ENCODE peak calls at places on chromosomes 16 and 17, in eight cellular contexts. One of them, this sample, is unnamed.

GRCh38 chr17:77594416-77595209 is 363.9 kb upstream of the TNRC6C start:
- DNase-seq in H9: peak
- DNase-seq in endothelial cell: no peak
- DNase-seq in choroid plexus epithelial cell: no peak
- DNase-seq in stomach: no peak
- DNase-seq in ovary: no peak
- DNase-seq in fibroblast of lung: no peak
- DNase-seq in uterus: no peak
- DNase-seq in this sample: no peak

GRCh38 chr16:85270365-85270764 is 158.1 kb upstream of the CIBAR2 start:
- DNase-seq in ovary: no peak
- DNase-seq in stomach: no peak
- DNase-seq in choroid plexus epithelial cell: no peak
- DNase-seq in uterus: no peak
- DNase-seq in endothelial cell: no peak
- DNase-seq in fibroblast of lung: no peak
- DNase-seq in H9: no peak
- DNase-seq in this sample: no peak

GRCh38 chr17:13114601-13115024 is 96.8 kb upstream of the ELAC2 start:
- DNase-seq in choroid plexus epithelial cell: peak
- DNase-seq in fibroblast of lung: peak
- DNase-seq in uterus: no peak
- DNase-seq in ovary: peak
- DNase-seq in stomach: peak
- DNase-seq in H9: peak
- DNase-seq in endothelial cell: peak
- DNase-seq in this sample: no peak

GRCh38 chr17:81251091-81251942 is 12.2 kb downstream of the NDUFAF8 start:
- DNase-seq in ovary: no peak
- DNase-seq in H9: no peak
- DNase-seq in choroid plexus epithelial cell: no peak
- DNase-seq in fibroblast of lung: no peak
- DNase-seq in stomach: no peak
- DNase-seq in endothelial cell: no peak
- DNase-seq in uterus: no peak
- DNase-seq in this sample: no peak

GRCh38 chr17:45147102-45147580 is 1.1 kb upstream of the HEXIM1 start:
- DNase-seq in stomach: peak
- DNase-seq in choroid plexus epithelial cell: no peak
- DNase-seq in endothelial cell: no peak
- DNase-seq in ovary: peak
- DNase-seq in H9: no peak
- DNase-seq in fibroblast of lung: no peak
- DNase-seq in uterus: no peak
- DNase-seq in this sample: no peak

GRCh38 chr17:80980397-80981061 is 11.1 kb upstream of the CHMP6 start:
- DNase-seq in H9: no peak
- DNase-seq in stomach: no peak
- DNase-seq in uterus: no peak
- DNase-seq in endothelial cell: no peak
- DNase-seq in fibroblast of lung: peak
- DNase-seq in choroid plexus epithelial cell: no peak
- DNase-seq in ovary: no peak
- DNase-seq in this sample: peak

GRCh38 chr17:27256225-27257030 is 37.5 kb upstream of the WSB1 start:
- DNase-seq in endothelial cell: no peak
- DNase-seq in fibroblast of lung: peak
- DNase-seq in ovary: no peak
- DNase-seq in H9: no peak
- DNase-seq in stomach: no peak
- DNase-seq in choroid plexus epithelial cell: peak
- DNase-seq in uterus: no peak
- DNase-seq in this sample: no peak

GRCh38 chr16:64339052-64339770 is 782.7 kb downstream of the CDH11 start:
- DNase-seq in uterus: no peak
- DNase-seq in ovary: no peak
- DNase-seq in stomach: no peak
- DNase-seq in fibroblast of lung: peak
- DNase-seq in choroid plexus epithelial cell: no peak
- DNase-seq in endothelial cell: no peak
- DNase-seq in H9: no peak
- DNase-seq in this sample: no peak

GRCh38 chr17:45262516-45263476 is 902 bp upstream of the SPATA32 start:
- DNase-seq in endothelial cell: no peak
- DNase-seq in stomach: no peak
- DNase-seq in H9: peak
- DNase-seq in ovary: peak
- DNase-seq in fibroblast of lung: peak
- DNase-seq in choroid plexus epithelial cell: peak
- DNase-seq in uterus: no peak
- DNase-seq in this sample: no peak

GRCh38 chr17:68981288-68981687 is 26.1 kb upstream of the ABCA8 start:
- DNase-seq in stomach: peak
- DNase-seq in uterus: peak
- DNase-seq in endothelial cell: no peak
- DNase-seq in ovary: no peak
- DNase-seq in choroid plexus epithelial cell: peak
- DNase-seq in H9: no peak
- DNase-seq in fibroblast of lung: peak
- DNase-seq in this sample: no peak

GRCh38 chr17:17446666-17447155 is 30.1 kb upstream of the MED9 start:
- DNase-seq in H9: no peak
- DNase-seq in uterus: no peak
- DNase-seq in stomach: no peak
- DNase-seq in ovary: no peak
- DNase-seq in choroid plexus epithelial cell: no peak
- DNase-seq in fibroblast of lung: no peak
- DNase-seq in endothelial cell: no peak
- DNase-seq in this sample: no peak

GRCh38 chr17:32259596-32259995 is 6.0 kb upstream of the RHBDL3 start:
- DNase-seq in fibroblast of lung: peak
- DNase-seq in H9: no peak
- DNase-seq in uterus: no peak
- DNase-seq in choroid plexus epithelial cell: peak
- DNase-seq in stomach: no peak
- DNase-seq in endothelial cell: no peak
- DNase-seq in ovary: no peak
- DNase-seq in this sample: no peak

GRCh38 chr17:40530531-40530987 is 29.1 kb upstream of the TNS4 start:
- DNase-seq in endothelial cell: no peak
- DNase-seq in uterus: no peak
- DNase-seq in H9: no peak
- DNase-seq in stomach: no peak
- DNase-seq in fibroblast of lung: no peak
- DNase-seq in choroid plexus epithelial cell: no peak
- DNase-seq in ovary: peak
- DNase-seq in this sample: no peak

GRCh38 chr16:13036600-13036999 is 135.2 kb downstream of the SHISA9 start:
- DNase-seq in stomach: peak
- DNase-seq in uterus: no peak
- DNase-seq in H9: peak
- DNase-seq in choroid plexus epithelial cell: peak
- DNase-seq in fibroblast of lung: peak
- DNase-seq in ovary: no peak
- DNase-seq in endothelial cell: peak
- DNase-seq in this sample: no peak

GRCh38 chr17:48002920-48003685 is 32.2 kb downstream of the CDK5RAP3 start:
- DNase-seq in uterus: no peak
- DNase-seq in H9: peak
- DNase-seq in endothelial cell: peak
- DNase-seq in stomach: no peak
- DNase-seq in choroid plexus epithelial cell: no peak
- DNase-seq in fibroblast of lung: no peak
- DNase-seq in ovary: no peak
- DNase-seq in this sample: no peak

GRCh38 chr17:77613181-77613580 is 345.3 kb upstream of the TNRC6C start:
- DNase-seq in choroid plexus epithelial cell: no peak
- DNase-seq in stomach: no peak
- DNase-seq in ovary: no peak
- DNase-seq in H9: no peak
- DNase-seq in uterus: no peak
- DNase-seq in endothelial cell: no peak
- DNase-seq in fibroblast of lung: no peak
- DNase-seq in this sample: no peak

GRCh38 chr17:55233840-55234239 is 30.9 kb upstream of the HLF start:
- DNase-seq in uterus: no peak
- DNase-seq in choroid plexus epithelial cell: no peak
- DNase-seq in ovary: no peak
- DNase-seq in endothelial cell: no peak
- DNase-seq in stomach: no peak
- DNase-seq in H9: no peak
- DNase-seq in fibroblast of lung: no peak
- DNase-seq in this sample: no peak

GRCh38 chr17:49217651-49218413 is 7.3 kb downstream of the ABI3 start:
- DNase-seq in endothelial cell: no peak
- DNase-seq in stomach: peak
- DNase-seq in H9: no peak
- DNase-seq in choroid plexus epithelial cell: no peak
- DNase-seq in uterus: no peak
- DNase-seq in ovary: no peak
- DNase-seq in fibroblast of lung: no peak
- DNase-seq in this sample: no peak

GRCh38 chr17:79777166-79777843 is 643 bp upstream of the CBX2 start:
- DNase-seq in uterus: peak
- DNase-seq in stomach: peak
- DNase-seq in ovary: peak
- DNase-seq in fibroblast of lung: peak
- DNase-seq in H9: peak
- DNase-seq in endothelial cell: peak
- DNase-seq in choroid plexus epithelial cell: peak
- DNase-seq in this sample: no peak
- TF ChIP-seq CTCF in uterus: no peak
- TF ChIP-seq CTCF in stomach: no peak
- TF ChIP-seq CTCF in ovary: no peak
- TF ChIP-seq CTCF in fibroblast of lung: peak
- TF ChIP-seq CTCF in H9: peak
- TF ChIP-seq CTCF in endothelial cell: no peak
- TF ChIP-seq CTCF in choroid plexus epithelial cell: peak
- TF ChIP-seq CTCF in this sample: peak

GRCh38 chr17:64448665-64449512 is at the start of gene MILR1:
- DNase-seq in uterus: peak
- DNase-seq in H9: no peak
- DNase-seq in endothelial cell: no peak
- DNase-seq in fibroblast of lung: peak
- DNase-seq in stomach: no peak
- DNase-seq in choroid plexus epithelial cell: peak
- DNase-seq in ovary: no peak
- DNase-seq in this sample: no peak
- TF ChIP-seq CTCF in uterus: no peak
- TF ChIP-seq CTCF in H9: no peak
- TF ChIP-seq CTCF in endothelial cell: no peak
- TF ChIP-seq CTCF in fibroblast of lung: no peak
- TF ChIP-seq CTCF in stomach: no peak
- TF ChIP-seq CTCF in choroid plexus epithelial cell: no peak
- TF ChIP-seq CTCF in ovary: no peak
- TF ChIP-seq CTCF in this sample: no peak

DNA sequence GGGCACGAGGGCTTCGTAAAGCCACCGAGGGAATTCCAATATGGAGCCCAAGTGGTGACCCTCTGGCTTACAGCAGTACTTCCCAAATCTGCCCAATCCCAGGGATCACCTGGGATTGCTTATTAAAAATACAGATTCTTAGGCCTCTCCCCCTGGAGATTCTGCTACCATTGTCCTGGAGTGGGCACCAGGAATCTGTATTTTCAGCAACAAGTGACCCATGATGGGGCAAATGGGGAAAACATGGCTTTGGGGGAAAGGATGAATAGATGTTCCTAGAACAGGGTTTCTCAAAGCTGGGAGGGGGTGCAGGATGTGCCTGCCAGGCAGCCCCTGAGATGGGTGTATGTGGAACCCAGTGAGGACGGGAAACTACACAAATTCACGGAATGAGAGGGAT is 40.6 kb downstream of the EMP2 start:
- DNase-seq in uterus: no peak
- DNase-seq in ovary: no peak
- DNase-seq in fibroblast of lung: no peak
- DNase-seq in stomach: no peak
- DNase-seq in H9: no peak
- DNase-seq in endothelial cell: no peak
- DNase-seq in choroid plexus epithelial cell: no peak
- DNase-seq in this sample: no peak
- TF ChIP-seq CTCF in uterus: no peak
- TF ChIP-seq CTCF in ovary: no peak
- TF ChIP-seq CTCF in fibroblast of lung: no peak
- TF ChIP-seq CTCF in stomach: no peak
- TF ChIP-seq CTCF in H9: no peak
- TF ChIP-seq CTCF in endothelial cell: no peak
- TF ChIP-seq CTCF in choroid plexus epithelial cell: no peak
- TF ChIP-seq CTCF in this sample: no peak

GRCh38 chr17:76076765-76077581 is 2.0 kb upstream of the ZACN start:
- DNase-seq in H9: peak
- DNase-seq in stomach: no peak
- DNase-seq in ovary: no peak
- DNase-seq in choroid plexus epithelial cell: no peak
- DNase-seq in fibroblast of lung: no peak
- DNase-seq in uterus: no peak
- DNase-seq in endothelial cell: no peak
- DNase-seq in this sample: no peak

GRCh38 chr17:76076100-76076764 is 1.7 kb downstream of the GALR2 start:
- DNase-seq in choroid plexus epithelial cell: no peak
- DNase-seq in fibroblast of lung: no peak
- DNase-seq in stomach: no peak
- DNase-seq in H9: peak
- DNase-seq in endothelial cell: no peak
- DNase-seq in ovary: no peak
- DNase-seq in uterus: no peak
- DNase-seq in this sample: no peak

GRCh38 chr17:76074390-76075363 is at the start of gene GALR2:
- DNase-seq in choroid plexus epithelial cell: no peak
- DNase-seq in fibroblast of lung: no peak
- DNase-seq in uterus: no peak
- DNase-seq in endothelial cell: no peak
- DNase-seq in H9: peak
- DNase-seq in stomach: no peak
- DNase-seq in ovary: no peak
- DNase-seq in this sample: no peak

GRCh38 chr17:76077582-76078110 is 1.3 kb upstream of the ZACN start:
- DNase-seq in uterus: no peak
- DNase-seq in fibroblast of lung: no peak
- DNase-seq in choroid plexus epithelial cell: no peak
- DNase-seq in H9: peak
- DNase-seq in ovary: no peak
- DNase-seq in endothelial cell: no peak
- DNase-seq in stomach: no peak
- DNase-seq in this sample: no peak

DNA sequence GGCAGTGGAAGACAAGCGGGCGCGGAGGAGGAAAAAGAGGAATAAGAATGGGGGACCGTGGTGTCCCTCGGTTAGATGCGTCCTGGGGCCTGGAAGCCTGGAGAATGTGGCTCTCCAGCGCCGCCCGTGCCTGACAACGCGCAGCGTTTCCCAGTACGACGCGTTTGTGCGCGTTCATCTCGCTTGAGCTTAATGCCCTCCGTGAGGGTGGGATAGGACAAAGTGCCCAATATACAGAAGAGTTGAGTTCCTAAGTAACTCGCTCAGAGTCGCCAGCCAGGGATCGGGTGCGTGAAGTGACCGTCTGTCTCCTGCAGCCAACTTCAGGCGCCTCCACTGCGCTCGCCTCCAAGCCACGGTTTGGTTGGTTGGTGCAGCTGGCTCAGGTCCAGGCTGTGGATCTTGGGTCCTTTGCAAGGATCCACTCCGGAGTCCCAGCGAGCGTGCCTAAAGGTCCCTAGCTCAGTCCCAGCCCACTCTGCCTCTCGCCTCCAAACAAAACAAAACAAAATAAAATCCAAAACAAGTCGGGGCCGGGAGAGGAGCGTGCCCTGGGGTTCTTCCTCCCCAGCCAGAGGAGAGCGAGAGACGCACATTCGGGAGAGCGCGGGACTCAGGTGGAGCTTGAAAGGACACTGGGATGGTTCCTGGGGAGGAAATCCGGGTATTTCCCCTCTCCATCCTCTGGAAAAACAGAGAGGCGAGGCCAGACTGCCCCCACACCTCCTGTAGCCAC is 951 bp downstream of the GALR2 start:
- DNase-seq in H9: peak
- DNase-seq in endothelial cell: peak
- DNase-seq in uterus: peak
- DNase-seq in choroid plexus epithelial cell: no peak
- DNase-seq in fibroblast of lung: no peak
- DNase-seq in ovary: no peak
- DNase-seq in stomach: no peak
- DNase-seq in this sample: no peak
- TF ChIP-seq CTCF in H9: peak
- TF ChIP-seq CTCF in endothelial cell: no peak
- TF ChIP-seq CTCF in uterus: no peak
- TF ChIP-seq CTCF in choroid plexus epithelial cell: peak
- TF ChIP-seq CTCF in fibroblast of lung: peak
- TF ChIP-seq CTCF in ovary: no peak
- TF ChIP-seq CTCF in stomach: no peak
- TF ChIP-seq CTCF in this sample: peak

This sample was measured in keratinocyte.